ENCODE peak calls at places on chromosomes 3 and 15, in nine cellular contexts. R is spleen, W is uterus, I is HCT116, O is mesendoderm, U is breast epithelium, A is K562, Z is transverse colon, V is hepatocyte. K is an unnamed sample.

GRCh38 chr3:110526732-110527727 is 544.6 kb upstream of the NECTIN3 start:
- DNase-seq in R (no peak), I (peak; percentile 55), U (no peak), W (no peak), O (peak; percentile 77), A (peak; percentile 15), Z (no peak), V (peak; percentile 69), K (no peak)

GRCh38 chr15:91184441-91184840 is 84.4 kb downstream of the SV2B start:
- DNase-seq in R (no peak), V (no peak), U (no peak), W (no peak), I (no peak), Z (no peak), O (no peak), A (no peak), K (no peak)

GRCh38 chr3:45509038-45509767 is 85.3 kb upstream of the LIMD1 start:
- DNase-seq in R (no peak), O (peak; percentile 38), Z (no peak), U (no peak), W (no peak), I (peak; percentile 48), A (no peak), V (peak; percentile 36), K (no peak)

GRCh38 chr15:75694241-75695182 is 18.1 kb downstream of the CSPG4 start:
- DNase-seq in V (peak; percentile 90), Z (peak; percentile 64), I (no peak), O (peak; percentile 72), A (peak; percentile 91), U (no peak), W (peak; percentile 87), R (peak; percentile 74), K (no peak)

GRCh38 chr15:64045774-64046346 is 425 bp downstream of the DAPK2 start:
- DNase-seq in Z (peak; percentile 29), A (no peak), V (no peak), I (no peak), U (no peak), W (peak; percentile 28), R (peak; percentile 85), O (no peak), K (no peak)

GRCh38 chr3:160575589-160575988 is 10.2 kb upstream of the KPNA4 start:
- DNase-seq in O (no peak), U (no peak), Z (no peak), A (no peak), I (no peak), W (no peak), V (no peak), R (no peak), K (no peak)

GRCh38 chr3:155416500-155417118 is 123.1 kb upstream of the STRIT1 start:
- DNase-seq in U (no peak), V (no peak), W (no peak), I (no peak), A (no peak), O (no peak), Z (no peak), R (no peak), K (no peak)

GRCh38 chr3:110362756-110363155 is 708.9 kb upstream of the NECTIN3 start:
- DNase-seq in O (no peak), V (no peak), R (no peak), Z (no peak), I (no peak), W (no peak), A (no peak), U (no peak), K (no peak)

GRCh38 chr15:58279106-58279505 is 140.9 kb downstream of the AQP9 start:
- DNase-seq in A (no peak), Z (no peak), I (no peak), V (no peak), W (no peak), O (no peak), U (no peak), R (no peak), K (no peak)

GRCh38 chr3:58544546-58544945 is 7.6 kb upstream of the ACOX2 start:
- DNase-seq in I (no peak), O (no peak), Z (no peak), U (no peak), V (no peak), R (no peak), A (no peak), W (no peak), K (no peak)

GRCh38 chr15:32909431-32909830 is 191.6 kb downstream of the GREM1 start:
- DNase-seq in O (no peak), V (no peak), Z (no peak), W (no peak), I (no peak), A (no peak), U (no peak), R (no peak), K (no peak)

GRCh38 chr15:67025719-67026118 is 39.7 kb upstream of the SMAD3 start:
- DNase-seq in I (no peak), A (no peak), R (no peak), V (no peak), O (no peak), Z (peak; percentile 44), U (no peak), W (peak; percentile 49), K (no peak)

GRCh38 chr3:132916096-132916495 is 122.1 kb upstream of the TMEM108 start:
- DNase-seq in R (no peak), I (no peak), A (no peak), W (no peak), U (no peak), O (no peak), V (no peak), Z (no peak), K (no peak)

GRCh38 chr15:69478259-69478687 is 25.7 kb downstream of the RPLP1 start:
- DNase-seq in R (peak; percentile 85), U (no peak), V (peak; percentile 85), O (peak; percentile 75), I (peak; percentile 37), W (peak; percentile 45), A (peak; percentile 75), Z (peak; percentile 44), K (peak; percentile 50)

GRCh38 chr3:49173116-49173791 is 1.9 kb downstream of the KLHDC8B start:
- DNase-seq in W (peak; percentile 55), V (peak; percentile 85), R (no peak), U (no peak), Z (peak; percentile 36), I (no peak), A (peak; percentile 49), O (peak; percentile 93), K (no peak)

GRCh38 chr3:49172616-49173041 is 1.2 kb downstream of the KLHDC8B start:
- DNase-seq in Z (no peak), A (no peak), W (peak; percentile 26), V (no peak), U (no peak), O (no peak), I (no peak), R (no peak), K (no peak)

GRCh38 chr3:49170744-49171118 is 667 bp upstream of the KLHDC8B start:
- DNase-seq in R (no peak), U (no peak), A (no peak), Z (no peak), W (no peak), O (no peak), V (no peak), I (no peak), K (no peak)

GRCh38 chr3:49171775-49172500 is 540 bp downstream of the KLHDC8B start:
- DNase-seq in A (no peak), W (no peak), Z (no peak), R (no peak), I (no peak), V (no peak), O (no peak), U (no peak), K (no peak)

DNA sequence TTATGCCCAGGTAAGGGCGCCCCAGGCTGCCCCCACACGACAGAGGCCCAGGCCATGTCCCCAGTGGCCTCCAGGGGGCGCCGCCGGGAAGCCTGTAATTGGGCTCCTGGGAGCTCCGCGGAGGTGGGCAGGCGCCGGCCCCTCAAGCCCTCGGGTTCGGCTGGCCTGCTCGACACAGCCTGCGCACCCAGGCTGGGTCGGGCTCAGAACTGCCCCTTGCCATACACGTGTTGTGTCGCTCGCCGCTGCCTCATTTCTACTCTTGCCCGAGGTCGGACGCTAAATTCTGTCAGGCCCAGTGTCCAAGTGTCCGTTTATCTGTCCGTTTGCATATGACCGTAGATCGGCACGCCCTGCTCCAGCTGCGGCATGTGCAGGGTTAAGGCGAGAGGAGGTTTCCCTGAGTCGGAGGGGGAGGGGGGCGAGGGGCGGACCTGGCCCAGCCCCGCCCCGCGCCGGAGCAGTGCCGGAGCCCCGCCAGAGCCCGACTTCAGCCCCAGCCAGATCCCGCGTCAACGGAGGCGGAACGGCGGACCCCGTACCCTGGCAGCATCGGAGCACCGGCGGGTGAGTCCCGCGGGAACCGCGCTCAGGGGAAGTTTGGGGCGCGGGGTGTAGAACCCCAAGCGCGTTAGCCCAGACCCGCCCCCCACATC is at the start of gene KLHDC8B:
- DNase-seq in W (peak; percentile 88), U (peak; percentile 83), R (peak; percentile 95), Z (peak; percentile 89), A (peak; percentile 90), O (peak; percentile 95), I (peak; percentile 54), V (peak; percentile 94), K (peak; percentile 68)
- H3K4me1 ChIP-seq in W (peaks cover 5% of the 10 kb centered on the region), U (peaks cover 11% of the 10 kb centered on the region), R (peaks cover 63% of the 10 kb centered on the region), Z (peaks cover 8% of the 10 kb centered on the region), A (peaks cover 38% of the 10 kb centered on the region), O (peaks cover 10% of the 10 kb centered on the region), I (peaks cover 18% of the 10 kb centered on the region), V (peaks cover 39% of the 10 kb centered on the region), K (peaks cover 5% of the 10 kb centered on the region)

GRCh38 chr3:14140668-14141067 is 15.8 kb downstream of the TMEM43 start:
- DNase-seq in V (no peak), O (no peak), Z (no peak), R (no peak), U (no peak), A (no peak), I (no peak), W (no peak), K (no peak)
- H3K36me3 ChIP-seq in V (no peaks in the 10 kb centered on the region), O (peaks cover 7% of the 10 kb centered on the region), Z (no peaks in the 10 kb centered on the region), R (peaks cover 46% of the 10 kb centered on the region), U (no peaks in the 10 kb centered on the region), A (peaks cover 64% of the 10 kb centered on the region), I (peaks cover 13% of the 10 kb centered on the region), W (no peaks in the 10 kb centered on the region), K (no peaks in the 10 kb centered on the region)

GRCh38 chr3:144549161-144549560 is 577.5 kb downstream of the DIPK2A start:
- DNase-seq in O (peak; percentile 54), R (no peak), I (no peak), U (no peak), V (no peak), A (no peak), W (no peak), Z (no peak), K (peak; percentile 73)

GRCh38 chr3:144546539-144546938 is 574.9 kb downstream of the DIPK2A start:
- DNase-seq in U (no peak), A (no peak), R (no peak), W (no peak), V (no peak), I (no peak), Z (no peak), O (no peak), K (peak; percentile 51)
- H3K4me1 ChIP-seq in U (no peaks in the 10 kb centered on the region), A (no peaks in the 10 kb centered on the region), R (no peaks in the 10 kb centered on the region), W (no peaks in the 10 kb centered on the region), V (peaks cover 5% of the 10 kb centered on the region), I (no peaks in the 10 kb centered on the region), Z (no peaks in the 10 kb centered on the region), O (no peaks in the 10 kb centered on the region), K (peaks cover 36% of the 10 kb centered on the region)

DNA sequence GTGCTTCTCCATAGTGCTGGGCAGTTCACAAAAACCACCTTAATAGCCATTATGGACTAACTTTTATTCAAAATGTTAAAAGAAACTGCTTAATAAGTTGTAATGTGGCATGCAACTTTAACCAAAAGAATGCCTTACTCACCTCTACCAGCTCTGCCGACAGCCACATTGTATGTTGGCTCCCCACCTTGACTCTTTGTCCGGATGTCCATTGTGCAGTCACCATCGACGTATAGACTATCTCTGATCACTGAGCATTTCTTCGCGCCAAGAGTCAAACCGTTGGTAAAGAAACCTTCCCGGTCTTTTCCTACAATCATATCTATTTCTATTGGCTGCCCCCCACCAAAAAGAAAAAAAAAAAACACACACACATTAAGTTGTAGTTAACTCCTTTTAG is 2.5 kb downstream of the PFN2 start:
- DNase-seq in V (no peak), U (no peak), I (no peak), Z (no peak), A (no peak), W (no peak), O (peak; percentile 35), R (no peak), K (no peak)
- H3K36me3 ChIP-seq in V (no peaks in the 10 kb centered on the region), U (no peaks in the 10 kb centered on the region), I (peaks cover 44% of the 10 kb centered on the region), Z (no peaks in the 10 kb centered on the region), A (no peaks in the 10 kb centered on the region), W (no peaks in the 10 kb centered on the region), O (peaks cover 6% of the 10 kb centered on the region), R (no peaks in the 10 kb centered on the region), K (no peaks in the 10 kb centered on the region)